ENCODE peak calls at places on chromosomes 4 and X, in eight cellular contexts. E is epithelial cell of esophagus, M is fibroblast of lung, U is neural crest cell, B is GM06990, Q is brain microvascular endothelial cell, L is HepG2, R is fibroblast of villous mesenchyme. F is an unnamed sample.

GRCh38 chr4:94285666-94286065 is 57.0 kb downstream of the HPGDS start:
- DNase-seq in M (no peak), U (no peak), Q (no peak), R (no peak), E (peak), L (no peak), B (no peak), F (no peak)

GRCh38 chr4:1084796-1085403 is 28.5 kb downstream of the RNF212 start:
- DNase-seq in M (no peak), L (no peak), E (no peak), U (no peak), Q (no peak), B (no peak), R (no peak), F (no peak)

GRCh38 chr4:172996571-172997216 is 171.9 kb upstream of the GALNT7 start:
- DNase-seq in L (no peak), B (no peak), R (peak), M (peak), Q (peak), E (peak), U (no peak), F (no peak)

GRCh38 chr4:76764251-76764650 is 133.7 kb downstream of the SOWAHB start:
- DNase-seq in E (peak), U (no peak), M (peak), L (no peak), R (peak), Q (peak), B (no peak), F (no peak)

GRCh38 chr4:25180524-25181131 is 20.4 kb upstream of the SEPSECS start:
- DNase-seq in Q (peak), U (no peak), M (peak), E (peak), R (peak), L (peak), B (no peak), F (no peak)

GRCh38 chr4:145565328-145565727 is 53.9 kb upstream of the MMAA start:
- DNase-seq in B (no peak), R (peak), M (no peak), Q (no peak), E (no peak), U (no peak), L (no peak), F (no peak)

GRCh38 chr4:2058264-2059033 is 678 bp upstream of the NAT8L start:
- DNase-seq in R (no peak), L (no peak), E (no peak), U (peak), M (no peak), B (no peak), Q (no peak), F (no peak)

GRCh38 chr4:26482508-26483462 is 7.5 kb downstream of the CCKAR start:
- DNase-seq in L (no peak), R (peak), Q (no peak), E (no peak), U (no peak), M (peak), B (no peak), F (no peak)

GRCh38 chr4:172188248-172188976 is 375.2 kb downstream of the GALNTL6 start:
- DNase-seq in Q (no peak), B (no peak), M (no peak), L (peak), R (no peak), U (no peak), E (no peak), F (no peak)

GRCh38 chr4:2722033-2722432 is 34.1 kb downstream of the TNIP2 start:
- DNase-seq in Q (no peak), E (no peak), M (no peak), R (no peak), B (no peak), U (no peak), L (no peak), F (no peak)

GRCh38 chr4:184324939-184325477 is 107.3 kb upstream of the ENPP6 start:
- DNase-seq in M (no peak), U (no peak), Q (no peak), R (no peak), B (no peak), E (no peak), L (no peak), F (no peak)

GRCh38 chr4:57320217-57320616 is 210.0 kb upstream of the IGFBP7 start:
- DNase-seq in Q (no peak), M (no peak), L (no peak), R (no peak), U (no peak), B (no peak), E (no peak), F (no peak)

GRCh38 chr4:15659768-15660394 is 4.7 kb upstream of the FBXL5 start:
- DNase-seq in L (no peak), Q (no peak), E (peak), U (no peak), M (peak), B (no peak), R (peak), F (no peak)

GRCh38 chr4:145945431-145946155 is 7.0 kb upstream of the ZNF827 start:
- DNase-seq in Q (no peak), E (peak), L (no peak), U (no peak), M (no peak), R (no peak), B (no peak), F (no peak)

GRCh38 chrX:9522756-9523155 is 57.9 kb downstream of the TBL1X start:
- DNase-seq in U (no peak), E (no peak), B (no peak), Q (no peak), R (peak), L (no peak), M (no peak), F (no peak)

GRCh38 chrX:3743821-3744439 is 30.5 kb upstream of the PRKX start:
- DNase-seq in E (no peak), Q (no peak), L (no peak), M (no peak), B (no peak), U (no peak), R (no peak), F (no peak)

GRCh38 chrX:137573356-137574101 is 7.6 kb downstream of the ZIC3 start:
- DNase-seq in B (no peak), E (no peak), R (no peak), Q (no peak), M (no peak), U (no peak), L (no peak), F (no peak)

GRCh38 chr4:153348006-153348405 is 3.5 kb downstream of the MND1 start:
- DNase-seq in B (no peak), M (peak), E (no peak), R (peak), L (no peak), U (no peak), Q (no peak), F (no peak)

GRCh38 chrX:153674219-153674851 is 722 bp upstream of the PNCK start:
- DNase-seq in E (no peak), M (no peak), Q (no peak), R (no peak), U (no peak), B (no peak), L (no peak), F (no peak)

GRCh38 chrX:108198420-108198819 is 106.8 kb downstream of the ATG4A start:
- DNase-seq in Q (peak), R (peak), B (no peak), E (peak), U (no peak), L (no peak), M (peak), F (no peak)

GRCh38 chr4:175054980-175055379 is 136.8 kb downstream of the ADAM29 start:
- DNase-seq in M (no peak), U (no peak), L (no peak), B (no peak), R (no peak), E (no peak), Q (no peak), F (no peak)

GRCh38 chr4:10283761-10284160 is 167.2 kb upstream of the WDR1 start:
- DNase-seq in B (no peak), Q (no peak), R (no peak), E (peak), M (no peak), L (no peak), U (no peak), F (no peak)

DNA sequence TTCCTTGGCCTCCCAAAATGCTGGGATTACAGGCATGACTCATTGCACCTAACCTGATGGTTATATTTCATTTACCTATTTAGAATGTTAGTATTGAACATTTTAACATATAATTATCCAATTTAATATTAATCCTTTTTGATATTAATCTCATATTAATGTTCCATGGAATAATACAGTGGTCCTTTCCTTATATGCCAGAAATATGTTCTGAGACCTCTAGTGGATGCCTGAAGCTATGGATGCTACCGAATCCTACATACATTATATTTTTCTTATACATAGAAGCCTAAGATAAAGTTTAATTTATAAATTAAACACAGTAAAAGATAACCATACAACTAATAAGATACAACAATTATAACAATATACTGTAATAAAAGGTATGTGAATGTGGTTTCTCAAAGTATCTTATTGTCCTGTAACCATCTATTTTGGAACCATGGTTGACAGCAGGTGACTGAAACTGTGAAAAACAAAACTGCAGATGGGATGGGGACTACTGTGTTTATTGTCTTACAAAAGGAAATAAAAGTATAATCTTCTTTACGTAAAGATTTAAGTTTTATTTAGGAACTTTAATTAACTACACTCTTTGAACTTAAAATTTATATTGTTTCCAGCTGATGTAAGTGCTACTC is 431.4 kb downstream of the GRID2 start:
- DNase-seq in L (no peak), M (no peak), U (no peak), B (no peak), R (no peak), Q (no peak), E (no peak), F (no peak)
- TF ChIP-seq CTCF in L (no peak), M (no peak), U (no peak), B (no peak), R (no peak), Q (peak), E (no peak), F (no peak)

DNA sequence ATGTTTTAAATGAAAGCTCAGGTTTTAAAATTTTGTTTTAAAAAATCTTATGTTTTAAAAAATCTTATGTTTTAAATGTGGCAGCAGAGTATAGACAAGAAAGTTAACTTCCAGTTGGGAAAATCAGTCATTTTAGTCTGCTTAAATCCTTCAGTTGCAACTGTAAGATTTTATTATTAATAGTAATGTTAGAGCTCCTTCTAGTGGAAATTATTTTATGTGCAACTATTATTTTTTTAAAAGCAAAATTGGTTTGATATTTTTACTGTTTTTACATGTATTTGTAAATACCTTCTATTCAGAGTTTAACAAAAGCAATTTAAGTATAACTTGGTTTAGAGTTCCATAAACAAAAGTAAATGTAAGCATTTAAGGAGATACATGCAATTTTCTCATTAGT is 8.5 kb upstream of the NUDT6 start:
- DNase-seq in Q (no peak), U (no peak), L (no peak), M (peak), R (peak), B (no peak), E (peak), F (no peak)
- TF ChIP-seq CTCF in Q (peak), U (peak), L (peak), M (no peak), R (peak), B (peak), E (peak), F (peak)

DNA sequence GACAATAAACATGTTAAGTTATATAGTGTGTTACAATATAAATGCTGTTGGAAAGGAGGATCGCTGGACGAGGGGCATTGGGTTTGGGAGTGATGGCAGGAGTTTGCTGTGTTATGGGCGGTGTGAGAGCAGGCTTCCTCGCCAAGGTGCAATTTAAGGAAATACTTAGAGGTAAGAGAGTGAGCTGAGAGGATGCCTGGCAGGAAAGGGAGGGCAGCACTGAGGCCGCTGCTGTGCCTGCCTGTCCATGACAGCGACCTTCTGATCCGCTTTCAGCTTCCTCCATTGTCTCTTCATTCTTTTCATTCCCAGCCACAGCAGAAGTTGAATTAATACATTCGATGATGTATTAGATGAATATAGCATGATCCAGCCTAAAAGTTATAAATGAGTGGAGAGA is 41.2 kb upstream of the TBC1D14 start:
- DNase-seq in B (no peak), R (no peak), L (no peak), M (no peak), U (no peak), Q (no peak), E (no peak), F (no peak)
- TF ChIP-seq CTCF in B (no peak), R (no peak), L (no peak), M (no peak), U (no peak), Q (no peak), E (no peak), F (no peak)

GRCh38 chrX:40299028-40299479 is 201.3 kb upstream of the BCOR start:
- DNase-seq in R (peak), M (no peak), Q (no peak), L (no peak), U (peak), E (no peak), B (no peak), F (no peak)
- TF ChIP-seq CTCF in R (peak), M (no peak), Q (peak), L (peak), U (peak), E (no peak), B (no peak), F (peak)

GRCh38 chr4:6474053-6474568 is 1.7 kb upstream of the PPP2R2C start:
- DNase-seq in Q (no peak), U (no peak), B (no peak), L (peak), R (no peak), E (no peak), M (no peak), F (no peak)
- TF ChIP-seq CTCF in Q (peak), U (peak), B (peak), L (peak), R (peak), E (peak), M (no peak), F (no peak)

DNA sequence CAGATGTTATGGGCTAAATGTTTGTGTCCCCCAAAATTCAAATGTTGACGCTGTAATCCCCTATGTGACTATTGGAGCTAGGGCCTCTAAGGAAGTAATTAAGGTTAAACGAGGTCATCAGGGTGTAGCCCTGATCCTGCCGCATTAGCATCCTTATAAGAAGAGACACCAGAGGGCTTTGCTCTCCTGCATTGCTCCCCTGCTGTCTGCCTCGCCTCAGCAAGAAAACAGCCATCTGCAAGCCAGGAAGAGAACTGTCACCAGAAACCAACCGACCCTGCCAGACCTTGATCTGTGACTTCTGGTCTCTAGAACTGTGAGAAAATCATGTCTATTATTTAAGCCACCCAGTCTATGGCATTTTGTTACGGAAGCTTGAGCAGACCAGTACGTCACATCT is 331.9 kb downstream of the DCTD start:
- DNase-seq in M (no peak), B (no peak), L (no peak), U (no peak), E (no peak), Q (no peak), R (no peak), F (no peak)
- TF ChIP-seq CTCF in M (no peak), B (no peak), L (no peak), U (no peak), E (no peak), Q (no peak), R (no peak), F (no peak)

GRCh38 chr4:134132086-134132783 is 69.4 kb downstream of the PABPC4L start:
- DNase-seq in R (no peak), U (no peak), L (no peak), Q (no peak), E (no peak), M (no peak), B (no peak), F (no peak)
- TF ChIP-seq CTCF in R (no peak), U (peak), L (no peak), Q (no peak), E (no peak), M (no peak), B (no peak), F (no peak)

F was measured in AG09319.